ENCODE peak calls at places on chromosomes 2 and 18, in nine cellular contexts. One of them, this sample, is unnamed.

GRCh38 chr2:120768112-120769048 is 32.7 kb downstream of the GLI2 start:
- DNase-seq in activated CD4-positive, alpha-beta T cell treated with anti-CD3 and anti-CD28 coated beads, Interleukin-2, amount 50 U/mL, for 24 hours: no peak
- DNase-seq in AG04450: no peak
- DNase-seq in foreskin fibroblast: no peak
- DNase-seq in HEK293T: no peak
- DNase-seq in Right ventricle myocardium superior: peak; percentile 39
- DNase-seq in A549: no peak
- DNase-seq in NCI-H146: no peak
- DNase-seq in stimulated activated CD4-positive, alpha-beta T cell treated with anti-CD3 and anti-CD28 coated beads, Interleukin-4, amount 100 ng/mL, for 24 hours: no peak
- DNase-seq in this sample: no peak

GRCh38 chr2:195364015-195364965 is 292.7 kb upstream of the SLC39A10 start:
- DNase-seq in activated CD4-positive, alpha-beta T cell treated with anti-CD3 and anti-CD28 coated beads, Interleukin-2, amount 50 U/mL, for 24 hours: no peak
- DNase-seq in AG04450: no peak
- DNase-seq in foreskin fibroblast: peak; percentile 14
- DNase-seq in HEK293T: no peak
- DNase-seq in Right ventricle myocardium superior: no peak
- DNase-seq in A549: no peak
- DNase-seq in NCI-H146: no peak
- DNase-seq in stimulated activated CD4-positive, alpha-beta T cell treated with anti-CD3 and anti-CD28 coated beads, Interleukin-4, amount 100 ng/mL, for 24 hours: no peak
- DNase-seq in this sample: peak; percentile 13

GRCh38 chr2:150526827-150527226 is 39.4 kb upstream of the RND3 start:
- DNase-seq in activated CD4-positive, alpha-beta T cell treated with anti-CD3 and anti-CD28 coated beads, Interleukin-2, amount 50 U/mL, for 24 hours: no peak
- DNase-seq in AG04450: no peak
- DNase-seq in foreskin fibroblast: peak; percentile 89
- DNase-seq in HEK293T: no peak
- DNase-seq in Right ventricle myocardium superior: no peak
- DNase-seq in A549: peak; percentile 73
- DNase-seq in NCI-H146: no peak
- DNase-seq in stimulated activated CD4-positive, alpha-beta T cell treated with anti-CD3 and anti-CD28 coated beads, Interleukin-4, amount 100 ng/mL, for 24 hours: no peak
- DNase-seq in this sample: peak; percentile 98

GRCh38 chr2:129877795-129878775 is 101.4 kb upstream of the RAB6C start:
- DNase-seq in activated CD4-positive, alpha-beta T cell treated with anti-CD3 and anti-CD28 coated beads, Interleukin-2, amount 50 U/mL, for 24 hours: peak; percentile 4
- DNase-seq in AG04450: no peak
- DNase-seq in foreskin fibroblast: peak; percentile 16
- DNase-seq in HEK293T: peak; percentile 44
- DNase-seq in Right ventricle myocardium superior: no peak
- DNase-seq in A549: peak; percentile 28
- DNase-seq in NCI-H146: peak; percentile 27
- DNase-seq in stimulated activated CD4-positive, alpha-beta T cell treated with anti-CD3 and anti-CD28 coated beads, Interleukin-4, amount 100 ng/mL, for 24 hours: no peak
- DNase-seq in this sample: peak; percentile 46

GRCh38 chr2:20561703-20562454 is 89.0 kb downstream of the HS1BP3 start:
- DNase-seq in activated CD4-positive, alpha-beta T cell treated with anti-CD3 and anti-CD28 coated beads, Interleukin-2, amount 50 U/mL, for 24 hours: no peak
- DNase-seq in AG04450: no peak
- DNase-seq in foreskin fibroblast: peak; percentile 78
- DNase-seq in HEK293T: no peak
- DNase-seq in Right ventricle myocardium superior: no peak
- DNase-seq in A549: no peak
- DNase-seq in NCI-H146: no peak
- DNase-seq in stimulated activated CD4-positive, alpha-beta T cell treated with anti-CD3 and anti-CD28 coated beads, Interleukin-4, amount 100 ng/mL, for 24 hours: no peak
- DNase-seq in this sample: no peak

GRCh38 chr2:232666051-232666805 is 30.9 kb upstream of the GIGYF2 start:
- DNase-seq in activated CD4-positive, alpha-beta T cell treated with anti-CD3 and anti-CD28 coated beads, Interleukin-2, amount 50 U/mL, for 24 hours: no peak
- DNase-seq in AG04450: no peak
- DNase-seq in foreskin fibroblast: no peak
- DNase-seq in HEK293T: no peak
- DNase-seq in Right ventricle myocardium superior: no peak
- DNase-seq in A549: no peak
- DNase-seq in NCI-H146: no peak
- DNase-seq in stimulated activated CD4-positive, alpha-beta T cell treated with anti-CD3 and anti-CD28 coated beads, Interleukin-4, amount 100 ng/mL, for 24 hours: no peak
- DNase-seq in this sample: no peak

GRCh38 chr18:3793545-3793944 is 343.6 kb downstream of the TGIF1 start:
- DNase-seq in activated CD4-positive, alpha-beta T cell treated with anti-CD3 and anti-CD28 coated beads, Interleukin-2, amount 50 U/mL, for 24 hours: no peak
- DNase-seq in AG04450: no peak
- DNase-seq in foreskin fibroblast: peak; percentile 19
- DNase-seq in HEK293T: no peak
- DNase-seq in Right ventricle myocardium superior: no peak
- DNase-seq in A549: no peak
- DNase-seq in NCI-H146: no peak
- DNase-seq in stimulated activated CD4-positive, alpha-beta T cell treated with anti-CD3 and anti-CD28 coated beads, Interleukin-4, amount 100 ng/mL, for 24 hours: no peak
- DNase-seq in this sample: no peak

GRCh38 chr18:11324510-11324909 is 175.1 kb upstream of the PIEZO2 start:
- DNase-seq in activated CD4-positive, alpha-beta T cell treated with anti-CD3 and anti-CD28 coated beads, Interleukin-2, amount 50 U/mL, for 24 hours: no peak
- DNase-seq in AG04450: no peak
- DNase-seq in foreskin fibroblast: no peak
- DNase-seq in HEK293T: no peak
- DNase-seq in Right ventricle myocardium superior: no peak
- DNase-seq in A549: no peak
- DNase-seq in NCI-H146: no peak
- DNase-seq in stimulated activated CD4-positive, alpha-beta T cell treated with anti-CD3 and anti-CD28 coated beads, Interleukin-4, amount 100 ng/mL, for 24 hours: no peak
- DNase-seq in this sample: no peak

GRCh38 chr2:216690451-216691209 is 4.7 kb downstream of the IGFBP5 start:
- DNase-seq in activated CD4-positive, alpha-beta T cell treated with anti-CD3 and anti-CD28 coated beads, Interleukin-2, amount 50 U/mL, for 24 hours: no peak
- DNase-seq in AG04450: no peak
- DNase-seq in foreskin fibroblast: no peak
- DNase-seq in HEK293T: no peak
- DNase-seq in Right ventricle myocardium superior: no peak
- DNase-seq in A549: no peak
- DNase-seq in NCI-H146: no peak
- DNase-seq in stimulated activated CD4-positive, alpha-beta T cell treated with anti-CD3 and anti-CD28 coated beads, Interleukin-4, amount 100 ng/mL, for 24 hours: no peak
- DNase-seq in this sample: no peak

GRCh38 chr2:26316041-26316440 is 29.9 kb upstream of the SELENOI start:
- DNase-seq in activated CD4-positive, alpha-beta T cell treated with anti-CD3 and anti-CD28 coated beads, Interleukin-2, amount 50 U/mL, for 24 hours: no peak
- DNase-seq in AG04450: no peak
- DNase-seq in foreskin fibroblast: no peak
- DNase-seq in HEK293T: no peak
- DNase-seq in Right ventricle myocardium superior: no peak
- DNase-seq in A549: peak; percentile 35
- DNase-seq in NCI-H146: peak; percentile 16
- DNase-seq in stimulated activated CD4-positive, alpha-beta T cell treated with anti-CD3 and anti-CD28 coated beads, Interleukin-4, amount 100 ng/mL, for 24 hours: no peak
- DNase-seq in this sample: peak; percentile 47

GRCh38 chr2:63590621-63591408 is 2.1 kb downstream of the MDH1 start:
- DNase-seq in activated CD4-positive, alpha-beta T cell treated with anti-CD3 and anti-CD28 coated beads, Interleukin-2, amount 50 U/mL, for 24 hours: no peak
- DNase-seq in AG04450: no peak
- DNase-seq in foreskin fibroblast: no peak
- DNase-seq in HEK293T: no peak
- DNase-seq in Right ventricle myocardium superior: peak; percentile 42
- DNase-seq in A549: no peak
- DNase-seq in NCI-H146: peak; percentile 1
- DNase-seq in stimulated activated CD4-positive, alpha-beta T cell treated with anti-CD3 and anti-CD28 coated beads, Interleukin-4, amount 100 ng/mL, for 24 hours: no peak
- DNase-seq in this sample: no peak

GRCh38 chr2:221129657-221130056 is 442.4 kb downstream of the EPHA4 start:
- DNase-seq in activated CD4-positive, alpha-beta T cell treated with anti-CD3 and anti-CD28 coated beads, Interleukin-2, amount 50 U/mL, for 24 hours: no peak
- DNase-seq in AG04450: no peak
- DNase-seq in foreskin fibroblast: no peak
- DNase-seq in HEK293T: no peak
- DNase-seq in Right ventricle myocardium superior: no peak
- DNase-seq in A549: no peak
- DNase-seq in NCI-H146: no peak
- DNase-seq in stimulated activated CD4-positive, alpha-beta T cell treated with anti-CD3 and anti-CD28 coated beads, Interleukin-4, amount 100 ng/mL, for 24 hours: no peak
- DNase-seq in this sample: no peak

GRCh38 chr2:54384301-54385035 is 71.7 kb upstream of the SPTBN1 start:
- DNase-seq in activated CD4-positive, alpha-beta T cell treated with anti-CD3 and anti-CD28 coated beads, Interleukin-2, amount 50 U/mL, for 24 hours: no peak
- DNase-seq in AG04450: no peak
- DNase-seq in foreskin fibroblast: no peak
- DNase-seq in HEK293T: no peak
- DNase-seq in Right ventricle myocardium superior: no peak
- DNase-seq in A549: no peak
- DNase-seq in NCI-H146: no peak
- DNase-seq in stimulated activated CD4-positive, alpha-beta T cell treated with anti-CD3 and anti-CD28 coated beads, Interleukin-4, amount 100 ng/mL, for 24 hours: no peak
- DNase-seq in this sample: no peak

GRCh38 chr2:133405252-133405651 is 163.0 kb downstream of the NCKAP5 start:
- DNase-seq in activated CD4-positive, alpha-beta T cell treated with anti-CD3 and anti-CD28 coated beads, Interleukin-2, amount 50 U/mL, for 24 hours: no peak
- DNase-seq in AG04450: no peak
- DNase-seq in foreskin fibroblast: no peak
- DNase-seq in HEK293T: no peak
- DNase-seq in Right ventricle myocardium superior: no peak
- DNase-seq in A549: no peak
- DNase-seq in NCI-H146: no peak
- DNase-seq in stimulated activated CD4-positive, alpha-beta T cell treated with anti-CD3 and anti-CD28 coated beads, Interleukin-4, amount 100 ng/mL, for 24 hours: no peak
- DNase-seq in this sample: no peak

GRCh38 chr2:84906108-84906899 is 848 bp downstream of the TMSB10 start:
- DNase-seq in activated CD4-positive, alpha-beta T cell treated with anti-CD3 and anti-CD28 coated beads, Interleukin-2, amount 50 U/mL, for 24 hours: no peak
- DNase-seq in AG04450: no peak
- DNase-seq in foreskin fibroblast: no peak
- DNase-seq in HEK293T: no peak
- DNase-seq in Right ventricle myocardium superior: peak; percentile 69
- DNase-seq in A549: no peak
- DNase-seq in NCI-H146: peak; percentile 54
- DNase-seq in stimulated activated CD4-positive, alpha-beta T cell treated with anti-CD3 and anti-CD28 coated beads, Interleukin-4, amount 100 ng/mL, for 24 hours: peak; percentile 60
- DNase-seq in this sample: no peak

GRCh38 chr2:242075163-242075562 is 205.6 kb downstream of the RTP5 start:
- DNase-seq in activated CD4-positive, alpha-beta T cell treated with anti-CD3 and anti-CD28 coated beads, Interleukin-2, amount 50 U/mL, for 24 hours: no peak
- DNase-seq in AG04450: no peak
- DNase-seq in foreskin fibroblast: peak; percentile 7
- DNase-seq in HEK293T: no peak
- DNase-seq in Right ventricle myocardium superior: no peak
- DNase-seq in A549: no peak
- DNase-seq in NCI-H146: no peak
- DNase-seq in stimulated activated CD4-positive, alpha-beta T cell treated with anti-CD3 and anti-CD28 coated beads, Interleukin-4, amount 100 ng/mL, for 24 hours: no peak
- DNase-seq in this sample: no peak

GRCh38 chr2:150697596-150697995 is 210.1 kb upstream of the RND3 start:
- DNase-seq in activated CD4-positive, alpha-beta T cell treated with anti-CD3 and anti-CD28 coated beads, Interleukin-2, amount 50 U/mL, for 24 hours: no peak
- DNase-seq in AG04450: no peak
- DNase-seq in foreskin fibroblast: no peak
- DNase-seq in HEK293T: no peak
- DNase-seq in Right ventricle myocardium superior: no peak
- DNase-seq in A549: no peak
- DNase-seq in NCI-H146: no peak
- DNase-seq in stimulated activated CD4-positive, alpha-beta T cell treated with anti-CD3 and anti-CD28 coated beads, Interleukin-4, amount 100 ng/mL, for 24 hours: no peak
- DNase-seq in this sample: no peak

GRCh38 chr2:88261725-88262124 is 91.6 kb downstream of the THNSL2 start:
- DNase-seq in activated CD4-positive, alpha-beta T cell treated with anti-CD3 and anti-CD28 coated beads, Interleukin-2, amount 50 U/mL, for 24 hours: no peak
- DNase-seq in AG04450: no peak
- DNase-seq in foreskin fibroblast: no peak
- DNase-seq in HEK293T: no peak
- DNase-seq in Right ventricle myocardium superior: no peak
- DNase-seq in A549: no peak
- DNase-seq in NCI-H146: no peak
- DNase-seq in stimulated activated CD4-positive, alpha-beta T cell treated with anti-CD3 and anti-CD28 coated beads, Interleukin-4, amount 100 ng/mL, for 24 hours: no peak
- DNase-seq in this sample: no peak

GRCh38 chr18:50079571-50080295 is 115.2 kb downstream of the MYO5B start:
- DNase-seq in activated CD4-positive, alpha-beta T cell treated with anti-CD3 and anti-CD28 coated beads, Interleukin-2, amount 50 U/mL, for 24 hours: no peak
- DNase-seq in AG04450: no peak
- DNase-seq in foreskin fibroblast: no peak
- DNase-seq in HEK293T: no peak
- DNase-seq in Right ventricle myocardium superior: peak; percentile 87
- DNase-seq in A549: no peak
- DNase-seq in NCI-H146: no peak
- DNase-seq in stimulated activated CD4-positive, alpha-beta T cell treated with anti-CD3 and anti-CD28 coated beads, Interleukin-4, amount 100 ng/mL, for 24 hours: no peak
- DNase-seq in this sample: no peak

GRCh38 chr18:76621184-76621583 is 126.1 kb upstream of the ZNF516 start:
- DNase-seq in activated CD4-positive, alpha-beta T cell treated with anti-CD3 and anti-CD28 coated beads, Interleukin-2, amount 50 U/mL, for 24 hours: no peak
- DNase-seq in AG04450: no peak
- DNase-seq in foreskin fibroblast: no peak
- DNase-seq in HEK293T: no peak
- DNase-seq in Right ventricle myocardium superior: no peak
- DNase-seq in A549: no peak
- DNase-seq in NCI-H146: peak; percentile 84
- DNase-seq in stimulated activated CD4-positive, alpha-beta T cell treated with anti-CD3 and anti-CD28 coated beads, Interleukin-4, amount 100 ng/mL, for 24 hours: no peak
- DNase-seq in this sample: no peak

GRCh38 chr18:2515908-2516625 is 55.2 kb downstream of the METTL4 start:
- DNase-seq in activated CD4-positive, alpha-beta T cell treated with anti-CD3 and anti-CD28 coated beads, Interleukin-2, amount 50 U/mL, for 24 hours: peak; percentile 6
- DNase-seq in AG04450: peak; percentile 58
- DNase-seq in foreskin fibroblast: peak; percentile 97
- DNase-seq in HEK293T: no peak
- DNase-seq in Right ventricle myocardium superior: no peak
- DNase-seq in A549: peak; percentile 24
- DNase-seq in NCI-H146: no peak
- DNase-seq in stimulated activated CD4-positive, alpha-beta T cell treated with anti-CD3 and anti-CD28 coated beads, Interleukin-4, amount 100 ng/mL, for 24 hours: peak; percentile 9
- DNase-seq in this sample: peak; percentile 55

GRCh38 chr2:162245737-162246136 is 2.5 kb upstream of the FAP start:
- DNase-seq in activated CD4-positive, alpha-beta T cell treated with anti-CD3 and anti-CD28 coated beads, Interleukin-2, amount 50 U/mL, for 24 hours: no peak
- DNase-seq in AG04450: no peak
- DNase-seq in foreskin fibroblast: peak; percentile 85
- DNase-seq in HEK293T: no peak
- DNase-seq in Right ventricle myocardium superior: no peak
- DNase-seq in A549: no peak
- DNase-seq in NCI-H146: no peak
- DNase-seq in stimulated activated CD4-positive, alpha-beta T cell treated with anti-CD3 and anti-CD28 coated beads, Interleukin-4, amount 100 ng/mL, for 24 hours: no peak
- DNase-seq in this sample: no peak

GRCh38 chr2:219279916-219280516 is 850 bp downstream of the DNAJB2 start:
- DNase-seq in activated CD4-positive, alpha-beta T cell treated with anti-CD3 and anti-CD28 coated beads, Interleukin-2, amount 50 U/mL, for 24 hours: no peak
- DNase-seq in AG04450: no peak
- DNase-seq in foreskin fibroblast: no peak
- DNase-seq in HEK293T: no peak
- DNase-seq in Right ventricle myocardium superior: no peak
- DNase-seq in A549: peak; percentile 72
- DNase-seq in NCI-H146: no peak
- DNase-seq in stimulated activated CD4-positive, alpha-beta T cell treated with anti-CD3 and anti-CD28 coated beads, Interleukin-4, amount 100 ng/mL, for 24 hours: no peak
- DNase-seq in this sample: no peak

GRCh38 chr2:35548171-35548570 is 807.4 kb upstream of the CRIM1 start:
- DNase-seq in activated CD4-positive, alpha-beta T cell treated with anti-CD3 and anti-CD28 coated beads, Interleukin-2, amount 50 U/mL, for 24 hours: no peak
- DNase-seq in AG04450: no peak
- DNase-seq in foreskin fibroblast: no peak
- DNase-seq in HEK293T: no peak
- DNase-seq in Right ventricle myocardium superior: no peak
- DNase-seq in A549: no peak
- DNase-seq in NCI-H146: no peak
- DNase-seq in stimulated activated CD4-positive, alpha-beta T cell treated with anti-CD3 and anti-CD28 coated beads, Interleukin-4, amount 100 ng/mL, for 24 hours: no peak
- DNase-seq in this sample: no peak